ENCODE peak calls at places on chromosomes 1 and 21, in six cellular contexts. A is HCT116, I is psoas muscle, Q is A549, T is sigmoid colon, Z is adrenal gland. K is an unnamed sample.

GRCh38 chr21:27079807-27080206 is 112.9 kb upstream of the ADAMTS5 start:
- DNase-seq in Z (no peak), T (no peak), Q (no peak), A (no peak), I (no peak), K (no peak)

GRCh38 chr21:42652527-42653491 is 612 bp upstream of the PDE9A start:
- DNase-seq in T (peak; percentile 92), Q (peak; percentile 53), Z (peak; percentile 63), I (peak; percentile 73), A (no peak), K (no peak)

GRCh38 chr21:29078884-29079765 is 5.7 kb upstream of the CCT8 start:
- DNase-seq in Z (peak; percentile 55), Q (no peak), A (no peak), I (no peak), T (no peak), K (no peak)

GRCh38 chr21:31220567-31220966 is 123.5 kb downstream of the TIAM1 start:
- DNase-seq in I (no peak), Z (no peak), T (no peak), A (no peak), Q (no peak), K (no peak)

GRCh38 chr1:221458430-221459156 is 283.3 kb downstream of the DUSP10 start:
- DNase-seq in Q (no peak), T (no peak), I (no peak), A (no peak), Z (no peak), K (no peak)

GRCh38 chr1:53541761-53542550 is 82.8 kb downstream of the DMRTB1 start:
- DNase-seq in Q (peak; percentile 70), I (peak; percentile 53), T (peak; percentile 80), Z (peak; percentile 29), A (peak; percentile 13), K (peak; percentile 67)

GRCh38 chr21:35048706-35049617 is at the start of gene RUNX1:
- DNase-seq in A (no peak), T (no peak), I (peak; percentile 32), Q (no peak), Z (no peak), K (no peak)

GRCh38 chr1:39970274-39970673 is 15.3 kb downstream of the MFSD2A start:
- DNase-seq in Z (no peak), A (no peak), T (no peak), I (no peak), Q (no peak), K (no peak)

GRCh38 chr1:92754000-92754787 is 30.7 kb downstream of the EVI5 start:
- DNase-seq in I (no peak), T (no peak), Z (no peak), A (no peak), Q (no peak), K (peak; percentile 69)

GRCh38 chr21:37337831-37338230 is 28.7 kb upstream of the DYRK1A start:
- DNase-seq in Q (no peak), Z (no peak), T (no peak), I (no peak), A (no peak), K (no peak)

GRCh38 chr1:154807048-154807591 is 63.0 kb downstream of the KCNN3 start:
- DNase-seq in I (no peak), A (no peak), Z (no peak), Q (no peak), T (no peak), K (no peak)

GRCh38 chr1:147541672-147542548 is 609 bp downstream of the BCL9 start:
- DNase-seq in T (peak; percentile 85), Q (no peak), I (peak; percentile 45), A (no peak), Z (peak; percentile 63), K (no peak)

GRCh38 chr1:21539933-21540332 is 30.7 kb downstream of the ALPL start:
- DNase-seq in A (peak; percentile 54), T (no peak), I (no peak), Z (peak; percentile 59), Q (peak; percentile 47), K (no peak)

GRCh38 chr21:43301424-43302355 is 125.2 kb downstream of the SIK1 start:
- DNase-seq in Q (no peak), Z (no peak), A (no peak), I (peak; percentile 9), T (no peak), K (no peak)

GRCh38 chr1:62325696-62326095 is 6.5 kb upstream of the KANK4 start:
- DNase-seq in I (no peak), T (no peak), A (no peak), Z (no peak), Q (no peak), K (no peak)

GRCh38 chr1:18512883-18513282 is 32.2 kb downstream of the KLHDC7A start:
- DNase-seq in Q (no peak), A (no peak), I (no peak), Z (no peak), T (no peak), K (no peak)

GRCh38 chr1:175176246-175176645 is 16.3 kb downstream of the KIAA0040 start:
- DNase-seq in A (no peak), Q (no peak), Z (no peak), T (no peak), I (no peak), K (no peak)

GRCh38 chr1:53123462-53124129 is 18.8 kb downstream of the SLC1A7 start:
- DNase-seq in Z (no peak), I (peak; percentile 80), T (peak; percentile 91), A (no peak), Q (no peak), K (no peak)

GRCh38 chr1:43293896-43294760 is 6.7 kb upstream of the TIE1 start:
- DNase-seq in A (no peak), T (no peak), I (no peak), Z (no peak), Q (no peak), K (no peak)

GRCh38 chr1:179958359-179958758 is 3.7 kb downstream of the CEP350 start:
- DNase-seq in T (no peak), Q (no peak), Z (no peak), I (no peak), A (no peak), K (no peak)

DNA sequence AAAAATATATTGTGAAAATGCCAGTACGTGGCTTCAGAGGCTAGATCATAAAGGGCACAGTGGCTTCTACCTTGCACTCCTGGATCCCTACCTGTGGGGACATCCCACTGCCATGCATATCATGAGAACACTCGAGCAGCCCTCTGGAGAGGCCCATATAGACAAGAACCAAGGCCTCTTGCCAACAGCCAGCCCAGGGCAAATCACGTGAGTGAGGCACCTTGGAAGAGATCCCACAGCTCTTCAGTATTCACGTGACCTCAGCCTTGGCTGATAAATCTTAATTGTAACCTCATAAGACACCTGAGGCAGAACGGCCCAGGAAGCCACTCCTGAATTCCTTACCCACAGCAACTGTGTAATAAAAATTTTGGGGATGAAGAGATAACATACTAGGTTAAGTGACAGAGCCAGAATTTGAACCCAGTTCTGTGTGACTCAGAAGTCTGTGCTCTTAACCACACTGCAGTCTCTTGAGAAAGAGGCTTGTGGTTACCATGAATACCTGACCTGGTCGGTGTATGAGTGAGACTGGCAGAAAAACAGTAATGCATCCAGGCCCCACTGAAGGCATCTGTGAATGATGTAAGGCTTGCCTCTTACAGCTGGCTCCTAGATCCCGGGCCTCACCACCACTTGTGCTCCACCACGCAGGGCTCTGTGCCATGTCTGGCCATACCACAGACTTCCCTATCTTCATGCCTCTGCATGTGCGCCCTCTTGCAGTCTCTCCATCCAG is 6.9 kb upstream of the A3GALT2 start:
- DNase-seq in A (no peak), I (peak; percentile 84), Q (no peak), Z (peak; percentile 54), T (peak; percentile 87), K (peak; percentile 92)
- H3K27ac ChIP-seq in A (no peak overlapping the region), I (peak overlapping the region; percentile 98), Q (no peak overlapping the region), Z (no peak overlapping the region), T (peak overlapping the region; percentile 52), K (peak overlapping the region; percentile 73)

GRCh38 chr21:45818276-45818903 is 163.2 kb upstream of the COL6A1 start:
- DNase-seq in Z (no peak), I (no peak), A (no peak), Q (peak; percentile 70), T (peak; percentile 55), K (peak; percentile 80)
- TF ChIP-seq CTCF in Z (no peak), I (no peak), A (no peak), Q (no peak), T (no peak), K (no peak)

DNA sequence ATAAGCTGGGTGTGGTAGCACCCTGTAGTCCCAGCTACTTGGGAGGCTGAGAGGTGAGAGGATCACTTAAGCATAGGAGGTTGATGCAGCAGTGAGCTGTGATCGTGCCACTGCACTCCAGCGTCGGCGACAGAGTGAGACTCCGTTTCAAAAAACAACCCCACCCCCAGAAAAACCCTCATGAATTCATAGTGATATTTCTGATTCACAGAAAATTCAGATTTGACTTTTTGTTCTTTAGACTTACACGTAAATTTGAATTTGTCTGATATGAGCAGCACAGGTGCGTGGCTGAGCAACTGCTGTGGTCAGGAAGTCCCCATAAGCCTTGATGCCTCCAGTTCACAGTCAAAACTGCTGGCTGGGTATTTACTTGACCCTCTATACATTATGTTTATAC is 10.0 kb upstream of the MORC3 start:
- DNase-seq in Q (no peak), I (no peak), A (no peak), T (no peak), Z (no peak), K (no peak)
- H3K4me3 ChIP-seq in Q (no peak overlapping the region), I (no peak overlapping the region), A (no peak overlapping the region), T (no peak overlapping the region), Z (no peak overlapping the region), K (no peak overlapping the region)

GRCh38 chr1:220093361-220094015 is 444 bp upstream of the IARS2 start:
- DNase-seq in A (no peak), I (no peak), Z (no peak), T (no peak), Q (no peak), K (no peak)

GRCh38 chr1:220094016-220094911 is at the start of gene IARS2:
- DNase-seq in Q (peak; percentile 87), A (peak; percentile 70), Z (peak; percentile 88), I (peak; percentile 89), T (peak; percentile 92), K (peak; percentile 51)

GRCh38 chr1:220084460-220084859 is 5.1 kb downstream of the BPNT1 start:
- DNase-seq in Z (no peak), I (no peak), Q (no peak), T (no peak), A (no peak), K (no peak)

GRCh38 chr1:220092694-220093093 is 1.2 kb upstream of the IARS2 start:
- DNase-seq in Q (no peak), Z (no peak), A (no peak), T (no peak), I (no peak), K (no peak)

DNA sequence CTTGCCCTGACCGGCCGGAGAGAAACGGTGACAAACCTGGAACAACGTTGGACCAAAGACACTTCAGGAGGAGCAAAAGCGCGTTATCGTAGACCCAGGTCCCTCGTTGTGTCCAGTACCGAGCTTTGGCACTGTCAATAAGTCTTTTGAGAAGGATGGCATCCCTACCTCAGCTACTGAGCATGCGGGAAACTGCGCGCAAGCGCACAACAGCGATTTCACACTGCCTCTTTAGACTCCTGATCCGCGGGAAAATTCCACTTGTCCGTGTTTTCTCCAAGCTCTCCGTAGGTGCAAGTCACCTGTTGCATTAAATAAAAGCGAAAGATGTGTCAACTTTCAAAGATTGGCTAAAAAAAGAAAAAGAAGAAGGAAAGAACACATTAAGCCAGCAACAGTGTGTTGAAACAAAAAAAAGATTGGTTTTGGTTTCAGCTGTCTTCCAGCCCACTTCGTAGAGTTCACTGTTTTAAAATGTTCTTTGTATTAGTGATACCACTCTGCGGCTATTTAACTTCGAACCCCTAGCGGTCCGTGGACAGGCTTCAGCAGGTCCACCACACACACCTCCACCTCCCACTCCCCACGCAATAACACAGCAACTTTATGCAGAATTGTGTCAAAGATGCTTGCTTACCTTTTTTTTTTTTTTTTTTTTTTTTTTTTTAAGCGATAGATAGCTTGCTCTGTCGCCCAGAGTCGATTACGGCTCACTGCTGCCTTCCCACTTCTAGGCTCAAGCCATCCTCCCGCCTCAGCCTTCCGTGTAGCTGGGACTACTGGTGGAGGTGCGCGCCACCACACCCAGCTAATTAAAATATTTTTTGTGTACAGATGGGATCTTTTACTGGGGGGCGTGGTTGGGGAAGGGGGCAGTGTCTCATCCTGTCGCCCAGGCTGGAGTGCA is at the start of gene BPNT1:
- DNase-seq in Q (peak; percentile 96), Z (peak; percentile 97), I (peak; percentile 93), T (peak; percentile 96), A (peak; percentile 98), K (peak; percentile 87)
- H3K27ac ChIP-seq in Q (peak within 1 kb of the TSS; percentile 69), Z (no peak within 1 kb of the TSS), I (peak within 1 kb of the TSS; percentile 70), T (peak within 1 kb of the TSS; percentile 55), A (peak within 1 kb of the TSS; percentile 42), K (no peak within 1 kb of the TSS)